ENCODE peak calls at places on chromosome 17, in six cellular contexts. Q is anterior cingulate cortex; A is amygdala; Z is NCI-H446 treated with DMSO at 0.1 percent for 48 hours; D is CD4-positive, CD25-positive, alpha-beta regulatory T cell; S is psoas muscle. J is an unnamed sample.

GRCh38 chr17:49193513-49194296 is 16.7 kb downstream of the GNGT2 start:
- DNase-seq in Q (peak; percentile 51), A (peak; percentile 71), Z (no peak), D (peak; percentile 39), S (peak; percentile 35), J (no peak)

GRCh38 chr17:7178973-7179316 is 225 bp downstream of the ASGR1 start:
- DNase-seq in Q (no peak), A (no peak), Z (no peak), D (no peak), S (no peak), J (no peak)

GRCh38 chr17:382644-383533 is 30.3 kb upstream of the RPH3AL start:
- DNase-seq in Q (peak; percentile 10), A (peak; percentile 2), Z (no peak), D (no peak), S (no peak), J (no peak)

GRCh38 chr17:1067282-1067956 is 70.5 kb downstream of the TIMM22 start:
- DNase-seq in Q (no peak), A (no peak), Z (no peak), D (no peak), S (peak; percentile 2), J (no peak)

GRCh38 chr17:12078791-12079190 is 58.1 kb downstream of the MAP2K4 start:
- DNase-seq in Q (no peak), A (no peak), Z (no peak), D (no peak), S (no peak), J (no peak)

GRCh38 chr17:35286120-35286781 is 43.4 kb downstream of the SLFN5 start:
- DNase-seq in Q (no peak), A (no peak), Z (no peak), D (peak; percentile 63), S (no peak), J (no peak)

GRCh38 chr17:34733351-34733750 is 154.0 kb downstream of the TMEM132E start:
- DNase-seq in Q (no peak), A (no peak), Z (no peak), D (no peak), S (no peak), J (no peak)

GRCh38 chr17:60392845-60393702 is 1.1 kb upstream of the USP32 start:
- DNase-seq in Q (no peak), A (no peak), Z (peak; percentile 3), D (peak; percentile 63), S (peak; percentile 23), J (no peak)

GRCh38 chr17:16427020-16427419 is 11.6 kb downstream of the TRPV2 start:
- DNase-seq in Q (no peak), A (no peak), Z (no peak), D (no peak), S (no peak), J (no peak)

GRCh38 chr17:78324391-78325075 is 35.3 kb downstream of the SOCS3 start:
- DNase-seq in Q (no peak), A (peak; percentile 75), Z (peak; percentile 33), D (peak; percentile 49), S (peak; percentile 84), J (peak; percentile 23)

GRCh38 chr17:8120520-8121443 is 2.5 kb upstream of the ALOXE3 start:
- DNase-seq in Q (no peak), A (peak; percentile 73), Z (peak; percentile 60), D (peak; percentile 67), S (no peak), J (peak; percentile 43)

GRCh38 chr17:36944488-36945040 is 4.2 kb upstream of the AATF start:
- DNase-seq in Q (no peak), A (no peak), Z (no peak), D (no peak), S (no peak), J (no peak)

GRCh38 chr17:81695801-81696200 is 7.4 kb upstream of the MRPL12 start:
- DNase-seq in Q (no peak), A (no peak), Z (no peak), D (no peak), S (no peak), J (no peak)

GRCh38 chr17:15409721-15410247 is 57.6 kb downstream of the CDRT4 start:
- DNase-seq in Q (no peak), A (no peak), Z (no peak), D (no peak), S (peak; percentile 52), J (no peak)

GRCh38 chr17:81427446-81428120 is 32.3 kb downstream of the BAHCC1 start:
- DNase-seq in Q (peak; percentile 39), A (peak; percentile 53), Z (peak; percentile 82), D (no peak), S (peak; percentile 81), J (no peak)

GRCh38 chr17:32349503-32349853 is 479 bp upstream of the ZNF207 start:
- DNase-seq in Q (no peak), A (no peak), Z (no peak), D (no peak), S (no peak), J (no peak)

GRCh38 chr17:18916816-18917496 is 35.0 kb upstream of the SLC5A10 start:
- DNase-seq in Q (no peak), A (no peak), Z (no peak), D (no peak), S (no peak), J (no peak)

GRCh38 chr17:7557825-7558543 is 566 bp upstream of the TNFSF13 start:
- DNase-seq in Q (peak; percentile 49), A (peak; percentile 61), Z (no peak), D (peak; percentile 42), S (peak; percentile 82), J (no peak)

GRCh38 chr17:49132699-49133364 is at the start of gene B4GALNT2:
- DNase-seq in Q (no peak), A (no peak), Z (no peak), D (peak; percentile 5), S (no peak), J (peak; percentile 10)

GRCh38 chr17:15913826-15914225 is 31.1 kb upstream of the ADORA2B start:
- DNase-seq in Q (no peak), A (no peak), Z (no peak), D (no peak), S (no peak), J (no peak)

GRCh38 chr17:51857052-51857593 is 301.4 kb downstream of the CA10 start:
- DNase-seq in Q (no peak), A (no peak), Z (peak; percentile 38), D (no peak), S (no peak), J (no peak)

GRCh38 chr17:83201206-83202001 is 122.0 kb downstream of the METRNL start:
- DNase-seq in Q (no peak), A (no peak), Z (no peak), D (no peak), S (peak; percentile 6), J (no peak)

GRCh38 chr17:28404812-28405570 is 1.0 kb downstream of the SLC46A1 start:
- DNase-seq in Q (no peak), A (peak; percentile 33), Z (no peak), D (no peak), S (no peak), J (no peak)

GRCh38 chr17:74125160-74125559 is 78.3 kb upstream of the RPL38 start:
- DNase-seq in Q (no peak), A (no peak), Z (no peak), D (no peak), S (no peak), J (no peak)

GRCh38 chr17:77145635-77146632 is 5.2 kb downstream of the SEC14L1 start:
- DNase-seq in Q (peak; percentile 46), A (peak; percentile 52), Z (no peak), D (no peak), S (peak; percentile 69), J (no peak)

GRCh38 chr17:67152824-67153223 is 92.2 kb downstream of the HELZ start:
- DNase-seq in Q (no peak), A (no peak), Z (no peak), D (no peak), S (no peak), J (no peak)

GRCh38 chr17:56737741-56738161 is 96.0 kb downstream of the C17orf67 start:
- DNase-seq in Q (no peak), A (no peak), Z (no peak), D (no peak), S (no peak), J (no peak)

GRCh38 chr17:81656835-81657234 is 493 bp upstream of the PDE6G start:
- DNase-seq in Q (no peak), A (no peak), Z (no peak), D (no peak), S (no peak), J (no peak)

GRCh38 chr17:74646231-74646630 is 22.7 kb upstream of the CD300E start:
- DNase-seq in Q (no peak), A (no peak), Z (no peak), D (peak; percentile 53), S (no peak), J (no peak)

GRCh38 chr17:8220783-8221662 is 10.6 kb upstream of the AURKB start:
- DNase-seq in Q (peak; percentile 80), A (peak; percentile 93), Z (peak; percentile 86), D (peak; percentile 85), S (peak; percentile 81), J (peak; percentile 78)

GRCh38 chr17:78127240-78127887 is 1.2 kb downstream of the TMC6 start:
- DNase-seq in Q (peak; percentile 63), A (peak; percentile 82), Z (no peak), D (peak; percentile 91), S (peak; percentile 63), J (peak; percentile 70)

J was measured in activated gamma-delta T cell treated with Interleukin-2 at 50 U/mL for 16 hours.